ENCODE peak calls at places on chromosomes 11 and 22, in eight cellular contexts. O is BJ; G is naive thymus-derived CD4-positive, alpha-beta T cell; V is choroid plexus epithelial cell; P is adrenal gland; S is AG09309; Q is Caco-2; T is GM12865. J is an unnamed sample.

GRCh38 chr22:39414377-39414776 is 14.8 kb downstream of the TAB1 start:
- DNase-seq in O (no peak), G (no peak), V (no peak), P (no peak), S (no peak), Q (no peak), T (no peak), J (no peak)

GRCh38 chr11:86070435-86071056 is 1.7 kb upstream of the PICALM start:
- DNase-seq in O (no peak), G (no peak), V (no peak), P (no peak), S (no peak), Q (no peak), T (no peak), J (no peak)

GRCh38 chr22:46833228-46833627 is 70.8 kb downstream of the TBC1D22A start:
- DNase-seq in O (no peak), G (no peak), V (peak; percentile 64), P (no peak), S (no peak), Q (peak; percentile 30), T (no peak), J (peak; percentile 51)

GRCh38 chr11:66951927-66952337 is 6.3 kb downstream of the PC start:
- DNase-seq in O (no peak), G (no peak), V (peak; percentile 71), P (peak; percentile 52), S (no peak), Q (no peak), T (no peak), J (peak; percentile 32)

GRCh38 chr11:8015753-8016239 is 28.7 kb downstream of the EIF3F start:
- DNase-seq in O (no peak), G (no peak), V (peak; percentile 37), P (peak; percentile 0), S (no peak), Q (no peak), T (no peak), J (no peak)

GRCh38 chr22:19687561-19688300 is 26.6 kb upstream of the SEPTIN5 start:
- DNase-seq in O (no peak), G (no peak), V (no peak), P (no peak), S (no peak), Q (no peak), T (no peak), J (no peak)

GRCh38 chr22:37329239-37330140 is 47.2 kb downstream of the CYTH4 start:
- DNase-seq in O (no peak), G (no peak), V (no peak), P (no peak), S (no peak), Q (no peak), T (no peak), J (no peak)

GRCh38 chr11:30329150-30329940 is 6.4 kb downstream of the ARL14EP start:
- DNase-seq in O (no peak), G (no peak), V (no peak), P (no peak), S (no peak), Q (no peak), T (no peak), J (no peak)

GRCh38 chr22:46025973-46026906 is 49.3 kb upstream of the WNT7B start:
- DNase-seq in O (no peak), G (no peak), V (no peak), P (no peak), S (no peak), Q (no peak), T (no peak), J (no peak)

GRCh38 chr11:18046116-18046777 is at the start of gene TPH1:
- DNase-seq in O (no peak), G (no peak), V (peak; percentile 27), P (peak; percentile 25), S (peak; percentile 4), Q (peak; percentile 47), T (no peak), J (peak; percentile 20)

GRCh38 chr11:47248304-47248663 is 330 bp downstream of the ACP2 start:
- DNase-seq in O (no peak), G (no peak), V (peak; percentile 32), P (no peak), S (no peak), Q (no peak), T (peak; percentile 49), J (peak; percentile 27)

GRCh38 chr22:50341977-50342650 is 1.0 kb upstream of the PPP6R2 start:
- DNase-seq in O (no peak), G (peak; percentile 93), V (peak; percentile 87), P (peak; percentile 94), S (no peak), Q (peak; percentile 92), T (peak; percentile 91), J (peak; percentile 86)

GRCh38 chr11:2831826-2832717 is 53.5 kb downstream of the CDKN1C start:
- DNase-seq in O (no peak), G (no peak), V (no peak), P (no peak), S (no peak), Q (no peak), T (no peak), J (no peak)

GRCh38 chr11:111911563-111912401 is at the start of gene CRYAB:
- DNase-seq in O (peak; percentile 96), G (no peak), V (peak; percentile 69), P (peak; percentile 91), S (peak; percentile 87), Q (no peak), T (no peak), J (peak; percentile 83)

GRCh38 chr11:8937659-8938058 is 4.9 kb upstream of the C11orf16 start:
- DNase-seq in O (no peak), G (no peak), V (no peak), P (no peak), S (no peak), Q (no peak), T (no peak), J (no peak)

GRCh38 chr11:64303109-64304031 is 2.0 kb upstream of the ESRRA start:
- DNase-seq in O (no peak), G (no peak), V (no peak), P (no peak), S (no peak), Q (no peak), T (no peak), J (no peak)
- H3K4me3 ChIP-seq in O (no peak overlapping the region), G (no peak overlapping the region), V (no peak overlapping the region), P (no peak overlapping the region), S (no peak overlapping the region), Q (peak overlapping the region; percentile 65), T (peak overlapping the region; percentile 64), J (no peak overlapping the region)

DNA sequence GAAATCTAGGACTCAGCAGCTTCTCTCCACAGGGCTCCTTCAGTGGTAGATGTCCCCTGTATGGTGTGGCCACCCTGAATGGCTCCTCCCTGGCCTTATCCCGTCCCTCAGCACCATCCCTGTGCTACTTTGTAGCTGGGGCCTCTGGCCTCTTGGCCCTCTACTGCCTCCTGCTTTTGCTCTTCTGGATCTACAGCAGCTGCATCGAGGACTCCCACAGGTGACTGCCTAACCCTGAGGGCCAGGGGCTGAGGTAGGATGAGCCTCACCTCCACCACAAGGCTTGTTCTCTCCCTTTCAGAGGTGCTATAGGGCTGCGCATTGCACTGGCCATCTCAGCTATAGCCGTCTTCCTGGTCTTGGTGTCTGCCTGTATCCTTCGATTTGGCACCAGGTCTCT is 1.8 kb downstream of the TMEM179B start:
- DNase-seq in O (no peak), G (no peak), V (no peak), P (no peak), S (no peak), Q (no peak), T (no peak), J (no peak)
- H3K4me3 ChIP-seq in O (no peak overlapping the region), G (no peak overlapping the region), V (no peak overlapping the region), P (no peak overlapping the region), S (no peak overlapping the region), Q (no peak overlapping the region), T (no peak overlapping the region), J (no peak overlapping the region)

GRCh38 chr11:104024572-104024971 is 11.9 kb upstream of the DDI1 start:
- DNase-seq in O (no peak), G (no peak), V (no peak), P (no peak), S (no peak), Q (no peak), T (no peak), J (no peak)
- H3K4me3 ChIP-seq in O (no peak overlapping the region), G (no peak overlapping the region), V (no peak overlapping the region), P (no peak overlapping the region), S (no peak overlapping the region), Q (no peak overlapping the region), T (no peak overlapping the region), J (no peak overlapping the region)

GRCh38 chr11:35722641-35723040 is 60.1 kb downstream of the TRIM44 start:
- DNase-seq in O (no peak), G (no peak), V (no peak), P (no peak), S (no peak), Q (no peak), T (no peak), J (no peak)
- H3K4me3 ChIP-seq in O (no peak overlapping the region), G (no peak overlapping the region), V (no peak overlapping the region), P (no peak overlapping the region), S (no peak overlapping the region), Q (no peak overlapping the region), T (no peak overlapping the region), J (no peak overlapping the region)

GRCh38 chr22:43385770-43386641 is 25.8 kb upstream of the MPPED1 start:
- DNase-seq in O (no peak), G (peak; percentile 72), V (peak; percentile 86), P (peak; percentile 81), S (no peak), Q (peak; percentile 79), T (peak; percentile 87), J (peak; percentile 78)
- H3K4me3 ChIP-seq in O (no peak overlapping the region), G (no peak overlapping the region), V (no peak overlapping the region), P (no peak overlapping the region), S (no peak overlapping the region), Q (no peak overlapping the region), T (no peak overlapping the region), J (no peak overlapping the region)

GRCh38 chr11:119314748-119315138 is 2.2 kb downstream of the MCAM start:
- DNase-seq in O (no peak), G (no peak), V (no peak), P (no peak), S (no peak), Q (no peak), T (no peak), J (no peak)
- H3K4me3 ChIP-seq in O (no peak overlapping the region), G (peak overlapping the region; percentile 69), V (no peak overlapping the region), P (no peak overlapping the region), S (no peak overlapping the region), Q (peak overlapping the region; percentile 8), T (no peak overlapping the region), J (no peak overlapping the region)

GRCh38 chr11:65454311-65454695 is 31.7 kb downstream of the NEAT1 start:
- DNase-seq in O (no peak), G (no peak), V (no peak), P (no peak), S (no peak), Q (no peak), T (no peak), J (peak; percentile 43)
- H3K4me3 ChIP-seq in O (peak overlapping the region; percentile 45), G (peak overlapping the region; percentile 89), V (peak overlapping the region; percentile 63), P (no peak overlapping the region), S (peak overlapping the region; percentile 58), Q (peak overlapping the region; percentile 41), T (peak overlapping the region; percentile 96), J (peak overlapping the region; percentile 63)

GRCh38 chr11:123525511-123525918 is 95.4 kb downstream of the GRAMD1B start:
- DNase-seq in O (no peak), G (no peak), V (no peak), P (no peak), S (no peak), Q (no peak), T (no peak), J (no peak)
- H3K4me3 ChIP-seq in O (peak overlapping the region; percentile 32), G (no peak overlapping the region), V (no peak overlapping the region), P (no peak overlapping the region), S (peak overlapping the region; percentile 46), Q (no peak overlapping the region), T (no peak overlapping the region), J (no peak overlapping the region)

GRCh38 chr11:43933226-43933607 is 9.2 kb upstream of the C11orf96 start:
- DNase-seq in O (no peak), G (no peak), V (no peak), P (no peak), S (no peak), Q (no peak), T (no peak), J (no peak)
- H3K4me3 ChIP-seq in O (no peak overlapping the region), G (no peak overlapping the region), V (no peak overlapping the region), P (no peak overlapping the region), S (no peak overlapping the region), Q (no peak overlapping the region), T (no peak overlapping the region), J (no peak overlapping the region)

J was measured in fibroblast of pulmonary artery.